ENCODE peak calls at places on chromosomes 7 and 10, in ten cellular contexts. E, S, V, Y, Z, P, T, H, A and J are unnamed samples.

GRCh38 chr7:959271-959670 is 4.8 kb upstream of the ADAP1 start:
- DNase-seq in S (no peak), H (no peak), Y (no peak), P (no peak), Z (no peak), E (no peak), A (peak), V (no peak), T (no peak), J (no peak)

GRCh38 chr7:77917500-77918262 is 119.1 kb downstream of the PHTF2 start:
- DNase-seq in S (no peak), H (no peak), Z (no peak), E (no peak), Y (no peak), P (no peak), T (no peak), V (no peak), A (no peak), J (no peak)

GRCh38 chr7:106486331-106486730 is 174.6 kb downstream of the CCDC71L start:
- DNase-seq in A (no peak), V (no peak), Z (no peak), P (peak), S (no peak), H (no peak), Y (no peak), T (no peak), E (no peak), J (no peak)

GRCh38 chr10:102291221-102291905 is 46.0 kb downstream of the GBF1 start:
- DNase-seq in H (no peak), T (peak), A (no peak), V (no peak), Z (no peak), S (no peak), E (no peak), P (no peak), Y (no peak), J (no peak)

GRCh38 chr10:111128331-111129167 is 51.7 kb downstream of the ADRA2A start:
- DNase-seq in P (no peak), Y (peak), H (no peak), E (no peak), A (no peak), S (peak), Z (no peak), T (peak), V (no peak), J (no peak)

GRCh38 chr10:50637003-50637579 is 13.3 kb upstream of the SGMS1 start:
- DNase-seq in Z (peak), S (no peak), V (no peak), T (no peak), A (no peak), E (no peak), Y (no peak), H (no peak), P (no peak), J (no peak)

GRCh38 chr10:94036664-94037033 is 42.9 kb downstream of the PLCE1 start:
- DNase-seq in P (no peak), Z (no peak), H (no peak), Y (peak), S (no peak), A (no peak), T (no peak), E (no peak), V (no peak), J (no peak)

GRCh38 chr7:95989301-95989700 is 216.9 kb downstream of the DYNC1I1 start:
- DNase-seq in Y (no peak), V (no peak), E (no peak), H (no peak), T (no peak), Z (no peak), S (no peak), A (no peak), P (no peak), J (no peak)